ENCODE peak calls at places on chromosomes 13 and 19, in five cellular contexts. Z, S, I, D and P are unnamed samples.
A peak's percentile ranks its signal among the peaks of the same experiment; 100 is the strongest.

GRCh38 chr13:74129500-74130144 is 4.6 kb downstream of the KLF12 start:
- DNase-seq in Z (peak; percentile 56), S (no peak), D (no peak), I (peak; percentile 33), P (no peak)

GRCh38 chr13:113562866-113563265 is 21.7 kb upstream of the TFDP1 start:
- DNase-seq in I (no peak), S (no peak), D (no peak), Z (no peak), P (no peak)

GRCh38 chr19:39405261-39405912 is 1.3 kb upstream of the ZFP36 start:
- DNase-seq in S (no peak), D (no peak), I (no peak), Z (peak; percentile 36), P (no peak)

GRCh38 chr13:79775830-79776229 is 294.9 kb downstream of the NDFIP2 start:
- DNase-seq in D (no peak), Z (no peak), S (peak; percentile 58), I (peak; percentile 69), P (peak; percentile 24)

GRCh38 chr19:14318873-14319272 is 62.4 kb upstream of the ADGRE5 start:
- DNase-seq in I (no peak), Z (no peak), S (no peak), D (no peak), P (no peak)

GRCh38 chr13:32246468-32246867 is 68.7 kb downstream of the ZAR1L start:
- DNase-seq in D (no peak), Z (peak; percentile 2), S (peak; percentile 88), I (peak; percentile 61), P (peak; percentile 50)

GRCh38 chr19:3942790-3943409 is 10.0 kb downstream of the NMRK2 start:
- DNase-seq in Z (no peak), D (no peak), S (peak; percentile 17), I (no peak), P (no peak)

GRCh38 chr19:1755467-1756155 is 2.3 kb downstream of the ONECUT3 start:
- DNase-seq in Z (no peak), S (no peak), D (no peak), I (peak; percentile 14), P (no peak)

GRCh38 chr19:15317392-15318011 is 14.8 kb downstream of the BRD4 start:
- DNase-seq in S (no peak), D (no peak), I (no peak), Z (no peak), P (no peak)

GRCh38 chr19:14413355-14413754 is 5.8 kb downstream of the DDX39A start:
- DNase-seq in D (no peak), S (no peak), I (no peak), Z (no peak), P (no peak)

GRCh38 chr19:37563518-37563917 is 31.1 kb downstream of the ZNF571 start:
- DNase-seq in S (no peak), I (no peak), Z (no peak), D (no peak), P (no peak)

GRCh38 chr13:51781246-51782022 is 22.5 kb downstream of the DHRS12 start:
- DNase-seq in S (peak; percentile 58), I (peak; percentile 25), Z (no peak), D (no peak), P (peak; percentile 20)

GRCh38 chr19:7159105-7159933 is 89.8 kb downstream of the ZNF557 start:
- DNase-seq in Z (no peak), I (peak; percentile 14), S (peak; percentile 62), D (no peak), P (no peak)